ENCODE peak calls at places on chromosomes 5 and 9, in four cellular contexts. M is RPMI8226; L is stimulated activated CD4-positive, alpha-beta T cell treated with anti-CD3 and anti-CD28 coated beads, Interleukin-1b, Interleukin-23, amount 100 ng/mL, for 1 hour; Q is left lung. D is an unnamed sample.

GRCh38 chr5:151079838-151080619 is 805 bp downstream of the TNIP1 start:
- DNase-seq in M (peak), L (no peak), Q (no peak), D (no peak)

GRCh38 chr9:35651964-35652828 is 1.5 kb upstream of the SIT1 start:
- DNase-seq in M (no peak), L (no peak), Q (no peak), D (no peak)

GRCh38 chr5:14776640-14777039 is 94.9 kb downstream of the ANKH start:
- DNase-seq in M (no peak), L (no peak), Q (no peak), D (no peak)

GRCh38 chr5:107365355-107366109 is 305.2 kb downstream of the EFNA5 start:
- DNase-seq in M (no peak), L (no peak), Q (no peak), D (no peak)

GRCh38 chr5:170034231-170034630 is 53.9 kb upstream of the INSYN2B start:
- DNase-seq in M (no peak), L (no peak), Q (no peak), D (no peak)

GRCh38 chr5:158899792-158900191 is 199.9 kb downstream of the EBF1 start:
- DNase-seq in M (no peak), L (no peak), Q (no peak), D (no peak)

GRCh38 chr5:71865202-71865601 is 146.1 kb downstream of the CARTPT start:
- DNase-seq in M (no peak), L (no peak), Q (no peak), D (no peak)

GRCh38 chr5:94241288-94241651 is 377.1 kb downstream of the KIAA0825 start:
- DNase-seq in M (no peak), L (no peak), Q (no peak), D (no peak)

GRCh38 chr9:127557466-127557869 is 54.6 kb upstream of the STXBP1 start:
- DNase-seq in M (no peak), L (no peak), Q (no peak), D (no peak)

GRCh38 chr5:80083115-80083890 is 48.2 kb downstream of the THBS4 start:
- DNase-seq in M (peak), L (no peak), Q (no peak), D (no peak)

GRCh38 chr5:90055831-90056328 is 353.7 kb downstream of the CETN3 start:
- DNase-seq in M (no peak), L (no peak), Q (no peak), D (no peak)

GRCh38 chr5:9348296-9348996 is 197.4 kb downstream of the SEMA5A start:
- DNase-seq in M (no peak), L (no peak), Q (no peak), D (no peak)

GRCh38 chr5:147479431-147479830 is 30.4 kb downstream of the DPYSL3 start:
- DNase-seq in M (no peak), L (no peak), Q (no peak), D (no peak)

GRCh38 chr9:130448035-130448624 is 3.4 kb downstream of the ASS1 start:
- DNase-seq in M (peak), L (no peak), Q (no peak), D (no peak)

GRCh38 chr5:43728581-43728980 is 125.6 kb downstream of the NNT start:
- DNase-seq in M (no peak), L (no peak), Q (no peak), D (no peak)

GRCh38 chr5:157547909-157548512 is 27.6 kb downstream of the ADAM19 start:
- DNase-seq in M (no peak), L (no peak), Q (no peak), D (no peak)

GRCh38 chr5:33793836-33794549 is 97.8 kb downstream of the ADAMTS12 start:
- DNase-seq in M (no peak), L (no peak), Q (no peak), D (no peak)

GRCh38 chr9:99189887-99190596 is 31.7 kb downstream of the ALG2 start:
- DNase-seq in M (no peak), L (no peak), Q (no peak), D (no peak)

GRCh38 chr9:83675466-83675865 is 32.3 kb downstream of the UBQLN1 start:
- DNase-seq in M (no peak), L (no peak), Q (no peak), D (no peak)

GRCh38 chr5:132007399-132008162 is 3.9 kb downstream of the ACSL6 start:
- DNase-seq in M (peak), L (peak), Q (peak), D (peak)

GRCh38 chr9:19127881-19128719 is 808 bp upstream of the PLIN2 start:
- DNase-seq in M (peak), L (no peak), Q (peak), D (peak)

GRCh38 chr5:54658014-54658413 is 140.5 kb downstream of the SNX18 start:
- DNase-seq in M (peak), L (no peak), Q (no peak), D (no peak)

GRCh38 chr5:97046270-97046982 is 96.0 kb downstream of the LIX1 start:
- DNase-seq in M (no peak), L (no peak), Q (no peak), D (no peak)

GRCh38 chr9:69818946-69819345 is 1.7 kb upstream of the CFAP95 start:
- DNase-seq in M (no peak), L (no peak), Q (no peak), D (no peak)

GRCh38 chr5:72222521-72222920 is 97.5 kb downstream of the MRPS27 start:
- DNase-seq in M (no peak), L (no peak), Q (no peak), D (no peak)

GRCh38 chr9:73167614-73168013 is 15.9 kb downstream of the ANXA1 start:
- DNase-seq in M (no peak), L (no peak), Q (no peak), D (no peak)

GRCh38 chr5:181204561-181205401 is at the start of gene TRIM7:
- DNase-seq in M (peak), L (no peak), Q (peak), D (no peak)

GRCh38 chr9:114037961-114038723 is 40.0 kb downstream of the AMBP start:
- DNase-seq in M (no peak), L (no peak), Q (no peak), D (no peak)

GRCh38 chr5:178314961-178315820 is 82.6 kb upstream of the PHYKPL start:
- DNase-seq in M (no peak), L (no peak), Q (no peak), D (no peak)

GRCh38 chr9:133948138-133948537 is 44.0 kb downstream of the VAV2 start:
- DNase-seq in M (no peak), L (no peak), Q (no peak), D (no peak)

GRCh38 chr5:143434261-143435206 is 31.0 kb upstream of the NR3C1 start:
- DNase-seq in M (no peak), L (peak), Q (no peak), D (peak)

GRCh38 chr9:132040808-132041207 is 38.9 kb downstream of the MED27 start:
- DNase-seq in M (no peak), L (no peak), Q (no peak), D (no peak)

GRCh38 chr9:2833096-2833495 is 10.8 kb downstream of the PUM3 start:
- DNase-seq in M (no peak), L (no peak), Q (no peak), D (no peak)

GRCh38 chr5:1464096-1464446 is 18.8 kb upstream of the SLC6A3 start:
- DNase-seq in M (no peak), L (no peak), Q (peak), D (no peak)

GRCh38 chr5:28576022-28576421 is 1537.6 kb upstream of the CDH9 start:
- DNase-seq in M (no peak), L (no peak), Q (no peak), D (no peak)